ENCODE peak calls at places on chromosomes 4 and X, in eight cellular contexts. One of them, this sample, is unnamed.

GRCh38 chrX:96424007-96424406 is 260.6 kb upstream of the DIAPH2 start:
- DNase-seq in H9: no peak
- DNase-seq in germinal center: no peak
- DNase-seq in CD8-positive, alpha-beta T cell: no peak
- DNase-seq in naive thymus-derived CD4-positive, alpha-beta T cell: no peak
- DNase-seq in Right ventricle myocardium superior: no peak
- DNase-seq in adipocyte: peak
- DNase-seq in stimulated activated CD4-positive, alpha-beta T cell treated with anti-CD3 and anti-CD28 coated beads, Interleukin-2, amount 100 ng/mL, for 48 hours: no peak
- DNase-seq in this sample: no peak

GRCh38 chr4:172652369-172652768 is 516.2 kb upstream of the GALNT7 start:
- DNase-seq in H9: no peak
- DNase-seq in germinal center: no peak
- DNase-seq in CD8-positive, alpha-beta T cell: no peak
- DNase-seq in naive thymus-derived CD4-positive, alpha-beta T cell: no peak
- DNase-seq in Right ventricle myocardium superior: no peak
- DNase-seq in adipocyte: peak
- DNase-seq in stimulated activated CD4-positive, alpha-beta T cell treated with anti-CD3 and anti-CD28 coated beads, Interleukin-2, amount 100 ng/mL, for 48 hours: no peak
- DNase-seq in this sample: no peak

GRCh38 chr4:106421441-106422296 is 53.1 kb upstream of the GIMD1 start:
- DNase-seq in H9: no peak
- DNase-seq in germinal center: no peak
- DNase-seq in CD8-positive, alpha-beta T cell: no peak
- DNase-seq in naive thymus-derived CD4-positive, alpha-beta T cell: no peak
- DNase-seq in Right ventricle myocardium superior: no peak
- DNase-seq in adipocyte: peak
- DNase-seq in stimulated activated CD4-positive, alpha-beta T cell treated with anti-CD3 and anti-CD28 coated beads, Interleukin-2, amount 100 ng/mL, for 48 hours: no peak
- DNase-seq in this sample: no peak

GRCh38 chr4:175646802-175647201 is 165.3 kb downstream of the GPM6A start:
- DNase-seq in H9: no peak
- DNase-seq in germinal center: no peak
- DNase-seq in CD8-positive, alpha-beta T cell: no peak
- DNase-seq in naive thymus-derived CD4-positive, alpha-beta T cell: no peak
- DNase-seq in Right ventricle myocardium superior: no peak
- DNase-seq in adipocyte: no peak
- DNase-seq in stimulated activated CD4-positive, alpha-beta T cell treated with anti-CD3 and anti-CD28 coated beads, Interleukin-2, amount 100 ng/mL, for 48 hours: no peak
- DNase-seq in this sample: no peak

GRCh38 chr4:98677799-98678198 is 19.4 kb upstream of the TSPAN5 start:
- DNase-seq in H9: no peak
- DNase-seq in germinal center: no peak
- DNase-seq in CD8-positive, alpha-beta T cell: no peak
- DNase-seq in naive thymus-derived CD4-positive, alpha-beta T cell: no peak
- DNase-seq in Right ventricle myocardium superior: no peak
- DNase-seq in adipocyte: peak
- DNase-seq in stimulated activated CD4-positive, alpha-beta T cell treated with anti-CD3 and anti-CD28 coated beads, Interleukin-2, amount 100 ng/mL, for 48 hours: no peak
- DNase-seq in this sample: no peak

GRCh38 chrX:154541896-154542722 is 4.5 kb downstream of the G6PD start:
- DNase-seq in H9: no peak
- DNase-seq in germinal center: no peak
- DNase-seq in CD8-positive, alpha-beta T cell: no peak
- DNase-seq in naive thymus-derived CD4-positive, alpha-beta T cell: no peak
- DNase-seq in Right ventricle myocardium superior: peak
- DNase-seq in adipocyte: peak
- DNase-seq in stimulated activated CD4-positive, alpha-beta T cell treated with anti-CD3 and anti-CD28 coated beads, Interleukin-2, amount 100 ng/mL, for 48 hours: no peak
- DNase-seq in this sample: peak

GRCh38 chrX:148381603-148382002 is 118.8 kb upstream of the AFF2 start:
- DNase-seq in H9: no peak
- DNase-seq in germinal center: no peak
- DNase-seq in CD8-positive, alpha-beta T cell: no peak
- DNase-seq in naive thymus-derived CD4-positive, alpha-beta T cell: no peak
- DNase-seq in Right ventricle myocardium superior: no peak
- DNase-seq in adipocyte: no peak
- DNase-seq in stimulated activated CD4-positive, alpha-beta T cell treated with anti-CD3 and anti-CD28 coated beads, Interleukin-2, amount 100 ng/mL, for 48 hours: no peak
- DNase-seq in this sample: no peak

GRCh38 chr4:158496030-158496741 is 25.5 kb upstream of the RXFP1 start:
- DNase-seq in H9: peak
- DNase-seq in germinal center: peak
- DNase-seq in CD8-positive, alpha-beta T cell: no peak
- DNase-seq in naive thymus-derived CD4-positive, alpha-beta T cell: peak
- DNase-seq in Right ventricle myocardium superior: peak
- DNase-seq in adipocyte: peak
- DNase-seq in stimulated activated CD4-positive, alpha-beta T cell treated with anti-CD3 and anti-CD28 coated beads, Interleukin-2, amount 100 ng/mL, for 48 hours: peak
- DNase-seq in this sample: peak

GRCh38 chrX:118603981-118604380 is 108.4 kb downstream of the DOCK11 start:
- DNase-seq in H9: peak
- DNase-seq in germinal center: peak
- DNase-seq in CD8-positive, alpha-beta T cell: no peak
- DNase-seq in naive thymus-derived CD4-positive, alpha-beta T cell: peak
- DNase-seq in Right ventricle myocardium superior: no peak
- DNase-seq in adipocyte: peak
- DNase-seq in stimulated activated CD4-positive, alpha-beta T cell treated with anti-CD3 and anti-CD28 coated beads, Interleukin-2, amount 100 ng/mL, for 48 hours: peak
- DNase-seq in this sample: peak

GRCh38 chrX:41781500-41781899 is 57.5 kb downstream of the GPR82 start:
- DNase-seq in H9: no peak
- DNase-seq in germinal center: peak
- DNase-seq in CD8-positive, alpha-beta T cell: no peak
- DNase-seq in naive thymus-derived CD4-positive, alpha-beta T cell: no peak
- DNase-seq in Right ventricle myocardium superior: no peak
- DNase-seq in adipocyte: peak
- DNase-seq in stimulated activated CD4-positive, alpha-beta T cell treated with anti-CD3 and anti-CD28 coated beads, Interleukin-2, amount 100 ng/mL, for 48 hours: no peak
- DNase-seq in this sample: no peak

GRCh38 chr4:142124874-142125273 is 488.5 kb downstream of the IL15 start:
- DNase-seq in H9: no peak
- DNase-seq in germinal center: no peak
- DNase-seq in CD8-positive, alpha-beta T cell: no peak
- DNase-seq in naive thymus-derived CD4-positive, alpha-beta T cell: no peak
- DNase-seq in Right ventricle myocardium superior: no peak
- DNase-seq in adipocyte: no peak
- DNase-seq in stimulated activated CD4-positive, alpha-beta T cell treated with anti-CD3 and anti-CD28 coated beads, Interleukin-2, amount 100 ng/mL, for 48 hours: no peak
- DNase-seq in this sample: no peak

GRCh38 chr4:108901271-108901670 is 138.4 kb upstream of the ETNPPL start:
- DNase-seq in H9: no peak
- DNase-seq in germinal center: no peak
- DNase-seq in CD8-positive, alpha-beta T cell: no peak
- DNase-seq in naive thymus-derived CD4-positive, alpha-beta T cell: no peak
- DNase-seq in Right ventricle myocardium superior: no peak
- DNase-seq in adipocyte: no peak
- DNase-seq in stimulated activated CD4-positive, alpha-beta T cell treated with anti-CD3 and anti-CD28 coated beads, Interleukin-2, amount 100 ng/mL, for 48 hours: no peak
- DNase-seq in this sample: no peak

GRCh38 chrX:40543661-40544328 is 37.0 kb upstream of the ATP6AP2 start:
- DNase-seq in H9: no peak
- DNase-seq in germinal center: peak
- DNase-seq in CD8-positive, alpha-beta T cell: no peak
- DNase-seq in naive thymus-derived CD4-positive, alpha-beta T cell: no peak
- DNase-seq in Right ventricle myocardium superior: no peak
- DNase-seq in adipocyte: peak
- DNase-seq in stimulated activated CD4-positive, alpha-beta T cell treated with anti-CD3 and anti-CD28 coated beads, Interleukin-2, amount 100 ng/mL, for 48 hours: peak
- DNase-seq in this sample: no peak

GRCh38 chr4:38015886-38016515 is 55.8 kb downstream of the PTTG2 start:
- DNase-seq in H9: no peak
- DNase-seq in germinal center: no peak
- DNase-seq in CD8-positive, alpha-beta T cell: no peak
- DNase-seq in naive thymus-derived CD4-positive, alpha-beta T cell: no peak
- DNase-seq in Right ventricle myocardium superior: no peak
- DNase-seq in adipocyte: peak
- DNase-seq in stimulated activated CD4-positive, alpha-beta T cell treated with anti-CD3 and anti-CD28 coated beads, Interleukin-2, amount 100 ng/mL, for 48 hours: no peak
- DNase-seq in this sample: no peak

GRCh38 chr4:15935504-15936392 is 2.8 kb downstream of the FGFBP1 start:
- DNase-seq in H9: no peak
- DNase-seq in germinal center: no peak
- DNase-seq in CD8-positive, alpha-beta T cell: no peak
- DNase-seq in naive thymus-derived CD4-positive, alpha-beta T cell: no peak
- DNase-seq in Right ventricle myocardium superior: no peak
- DNase-seq in adipocyte: no peak
- DNase-seq in stimulated activated CD4-positive, alpha-beta T cell treated with anti-CD3 and anti-CD28 coated beads, Interleukin-2, amount 100 ng/mL, for 48 hours: no peak
- DNase-seq in this sample: no peak

GRCh38 chrX:79408623-79409322 is 41.6 kb upstream of the ITM2A start:
- DNase-seq in H9: no peak
- DNase-seq in germinal center: no peak
- DNase-seq in CD8-positive, alpha-beta T cell: no peak
- DNase-seq in naive thymus-derived CD4-positive, alpha-beta T cell: no peak
- DNase-seq in Right ventricle myocardium superior: no peak
- DNase-seq in adipocyte: no peak
- DNase-seq in stimulated activated CD4-positive, alpha-beta T cell treated with anti-CD3 and anti-CD28 coated beads, Interleukin-2, amount 100 ng/mL, for 48 hours: no peak
- DNase-seq in this sample: no peak

GRCh38 chrX:141642979-141643378 is 53.5 kb downstream of the SPANXA2 start:
- DNase-seq in H9: no peak
- DNase-seq in germinal center: no peak
- DNase-seq in CD8-positive, alpha-beta T cell: no peak
- DNase-seq in naive thymus-derived CD4-positive, alpha-beta T cell: no peak
- DNase-seq in Right ventricle myocardium superior: no peak
- DNase-seq in adipocyte: peak
- DNase-seq in stimulated activated CD4-positive, alpha-beta T cell treated with anti-CD3 and anti-CD28 coated beads, Interleukin-2, amount 100 ng/mL, for 48 hours: no peak
- DNase-seq in this sample: no peak

GRCh38 chr4:127781303-127782024 is 658 bp upstream of the HSPA4L start:
- DNase-seq in H9: no peak
- DNase-seq in germinal center: no peak
- DNase-seq in CD8-positive, alpha-beta T cell: no peak
- DNase-seq in naive thymus-derived CD4-positive, alpha-beta T cell: no peak
- DNase-seq in Right ventricle myocardium superior: peak
- DNase-seq in adipocyte: peak
- DNase-seq in stimulated activated CD4-positive, alpha-beta T cell treated with anti-CD3 and anti-CD28 coated beads, Interleukin-2, amount 100 ng/mL, for 48 hours: no peak
- DNase-seq in this sample: peak

GRCh38 chr4:98618670-98619069 is 39.7 kb downstream of the TSPAN5 start:
- DNase-seq in H9: no peak
- DNase-seq in germinal center: no peak
- DNase-seq in CD8-positive, alpha-beta T cell: no peak
- DNase-seq in naive thymus-derived CD4-positive, alpha-beta T cell: no peak
- DNase-seq in Right ventricle myocardium superior: no peak
- DNase-seq in adipocyte: no peak
- DNase-seq in stimulated activated CD4-positive, alpha-beta T cell treated with anti-CD3 and anti-CD28 coated beads, Interleukin-2, amount 100 ng/mL, for 48 hours: no peak
- DNase-seq in this sample: no peak

GRCh38 chr4:90099795-90100194 is 27.4 kb upstream of the CCSER1 start:
- DNase-seq in H9: no peak
- DNase-seq in germinal center: no peak
- DNase-seq in CD8-positive, alpha-beta T cell: no peak
- DNase-seq in naive thymus-derived CD4-positive, alpha-beta T cell: no peak
- DNase-seq in Right ventricle myocardium superior: no peak
- DNase-seq in adipocyte: no peak
- DNase-seq in stimulated activated CD4-positive, alpha-beta T cell treated with anti-CD3 and anti-CD28 coated beads, Interleukin-2, amount 100 ng/mL, for 48 hours: no peak
- DNase-seq in this sample: no peak

GRCh38 chr4:162061214-162061613 is 102.6 kb downstream of the FSTL5 start:
- DNase-seq in H9: peak
- DNase-seq in germinal center: no peak
- DNase-seq in CD8-positive, alpha-beta T cell: no peak
- DNase-seq in naive thymus-derived CD4-positive, alpha-beta T cell: no peak
- DNase-seq in Right ventricle myocardium superior: no peak
- DNase-seq in adipocyte: peak
- DNase-seq in stimulated activated CD4-positive, alpha-beta T cell treated with anti-CD3 and anti-CD28 coated beads, Interleukin-2, amount 100 ng/mL, for 48 hours: no peak
- DNase-seq in this sample: no peak

GRCh38 chr4:78683352-78683751 is 92.8 kb upstream of the BMP2K start:
- DNase-seq in H9: no peak
- DNase-seq in germinal center: no peak
- DNase-seq in CD8-positive, alpha-beta T cell: no peak
- DNase-seq in naive thymus-derived CD4-positive, alpha-beta T cell: no peak
- DNase-seq in Right ventricle myocardium superior: no peak
- DNase-seq in adipocyte: no peak
- DNase-seq in stimulated activated CD4-positive, alpha-beta T cell treated with anti-CD3 and anti-CD28 coated beads, Interleukin-2, amount 100 ng/mL, for 48 hours: no peak
- DNase-seq in this sample: no peak

GRCh38 chrX:45135616-45136015 is 65.1 kb downstream of the DIPK2B start:
- DNase-seq in H9: no peak
- DNase-seq in germinal center: no peak
- DNase-seq in CD8-positive, alpha-beta T cell: no peak
- DNase-seq in naive thymus-derived CD4-positive, alpha-beta T cell: no peak
- DNase-seq in Right ventricle myocardium superior: no peak
- DNase-seq in adipocyte: no peak
- DNase-seq in stimulated activated CD4-positive, alpha-beta T cell treated with anti-CD3 and anti-CD28 coated beads, Interleukin-2, amount 100 ng/mL, for 48 hours: no peak
- DNase-seq in this sample: no peak

GRCh38 chr4:157075811-157076577 is at the start of gene GLRB:
- DNase-seq in H9: peak
- DNase-seq in germinal center: no peak
- DNase-seq in CD8-positive, alpha-beta T cell: no peak
- DNase-seq in naive thymus-derived CD4-positive, alpha-beta T cell: no peak
- DNase-seq in Right ventricle myocardium superior: peak
- DNase-seq in adipocyte: peak
- DNase-seq in stimulated activated CD4-positive, alpha-beta T cell treated with anti-CD3 and anti-CD28 coated beads, Interleukin-2, amount 100 ng/mL, for 48 hours: no peak
- DNase-seq in this sample: peak

This sample was measured in Peyer's patch.